ENCODE peak calls at places on chromosomes 2 and 18, in four cellular contexts. P is PC-3, S is neural progenitor cell, X is HCT116. M is an unnamed sample.

GRCh38 chr2:69789129-69789528 is 40.3 kb upstream of the GMCL1 start:
- DNase-seq in P (no peak), S (no peak), X (no peak), M (peak)

GRCh38 chr18:47334966-47335365 is 83.5 kb upstream of the SKOR2 start:
- DNase-seq in P (no peak), S (no peak), X (no peak), M (peak)

GRCh38 chr2:236803621-236804020 is 234.0 kb downstream of the ACKR3 start:
- DNase-seq in P (no peak), S (no peak), X (no peak), M (no peak)

GRCh38 chr2:105798595-105798994 is 53.9 kb downstream of the NCK2 start:
- DNase-seq in P (no peak), S (no peak), X (no peak), M (no peak)

GRCh38 chr2:82487354-82487753 is 1971.7 kb downstream of the SUCLG1 start:
- DNase-seq in P (peak), S (no peak), X (no peak), M (no peak)

GRCh38 chr2:216743781-216744180 is 48.4 kb upstream of the IGFBP5 start:
- DNase-seq in P (no peak), S (no peak), X (no peak), M (no peak)

GRCh38 chr2:129329574-129329973 is 649.9 kb upstream of the RAB6C start:
- DNase-seq in P (no peak), S (no peak), X (no peak), M (no peak)

GRCh38 chr2:20487030-20487391 is 40.1 kb downstream of the RHOB start:
- DNase-seq in P (no peak), S (no peak), X (no peak), M (no peak)

GRCh38 chr18:33669589-33669988 is 91.6 kb downstream of the ASXL3 start:
- DNase-seq in P (no peak), S (no peak), X (no peak), M (no peak)

GRCh38 chr18:75475228-75475627 is 47.7 kb upstream of the SMIM21 start:
- DNase-seq in P (peak), S (no peak), X (no peak), M (peak)

GRCh38 chr18:36934884-36935283 is 106.0 kb downstream of the KIAA1328 start:
- DNase-seq in P (peak), S (no peak), X (no peak), M (peak)

GRCh38 chr2:207066784-207067460 is 98.8 kb downstream of the KLF7 start:
- DNase-seq in P (no peak), S (no peak), X (no peak), M (peak)

GRCh38 chr18:59101830-59102414 is 37.8 kb upstream of the SEC11C start:
- DNase-seq in P (no peak), S (no peak), X (no peak), M (no peak)

GRCh38 chr2:8431446-8432125 is 250.3 kb upstream of the ID2 start:
- DNase-seq in P (peak), S (no peak), X (no peak), M (peak)

GRCh38 chr18:2961828-2962227 is 51.1 kb downstream of the LPIN2 start:
- DNase-seq in P (no peak), S (no peak), X (no peak), M (peak)

GRCh38 chr2:217077841-217078407 is 218.1 kb upstream of the TNP1 start:
- DNase-seq in P (no peak), S (no peak), X (no peak), M (peak)

GRCh38 chr18:67133669-67134068 is 382.9 kb downstream of the DSEL start:
- DNase-seq in P (peak), S (no peak), X (no peak), M (no peak)

GRCh38 chr2:205925373-205926337 is 160.3 kb downstream of the INO80D start:
- DNase-seq in P (peak), S (peak), X (no peak), M (peak)

GRCh38 chr2:233079473-233079877 is 19.3 kb downstream of the INPP5D start:
- DNase-seq in P (no peak), S (no peak), X (no peak), M (no peak)

GRCh38 chr2:237045449-237045848 is 40.2 kb upstream of the COPS8 start:
- DNase-seq in P (no peak), S (no peak), X (no peak), M (peak)

DNA sequence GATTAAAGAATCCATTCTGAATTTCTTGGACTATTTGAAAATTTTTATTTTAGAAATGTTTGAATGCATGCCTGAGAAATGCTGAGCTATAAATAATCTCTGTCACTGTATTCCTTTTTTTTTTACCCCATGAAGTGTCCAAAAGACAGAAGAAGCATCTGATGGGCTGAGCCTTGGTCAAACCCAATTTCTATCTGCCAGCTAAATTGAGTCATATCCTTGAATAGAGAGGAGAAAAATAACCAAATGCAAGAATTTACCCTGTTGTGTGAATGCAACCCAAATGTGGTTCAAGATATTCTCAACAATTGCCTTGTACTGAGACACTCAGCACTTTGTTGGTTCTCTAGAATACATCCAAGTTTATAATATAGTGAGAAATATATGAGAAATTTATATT is 223.5 kb downstream of the UBE2E3 start:
- DNase-seq in P (peak), S (no peak), X (no peak), M (peak)
- TF ChIP-seq EZH2phosphoT487 in P (no peak), S (no peak), X (no peak), M (no peak)

GRCh38 chr2:189627789-189628188 is 33.5 kb upstream of the ASNSD1 start:
- DNase-seq in P (no peak), S (no peak), X (no peak), M (no peak)

GRCh38 chr2:189628817-189629552 is 32.3 kb upstream of the ASNSD1 start:
- DNase-seq in P (no peak), S (no peak), X (no peak), M (no peak)

GRCh38 chr2:189633392-189633811 is 27.9 kb upstream of the ASNSD1 start:
- DNase-seq in P (peak), S (no peak), X (no peak), M (no peak)

GRCh38 chr2:189631849-189632248 is 29.4 kb upstream of the ASNSD1 start:
- DNase-seq in P (no peak), S (no peak), X (no peak), M (peak)

DNA sequence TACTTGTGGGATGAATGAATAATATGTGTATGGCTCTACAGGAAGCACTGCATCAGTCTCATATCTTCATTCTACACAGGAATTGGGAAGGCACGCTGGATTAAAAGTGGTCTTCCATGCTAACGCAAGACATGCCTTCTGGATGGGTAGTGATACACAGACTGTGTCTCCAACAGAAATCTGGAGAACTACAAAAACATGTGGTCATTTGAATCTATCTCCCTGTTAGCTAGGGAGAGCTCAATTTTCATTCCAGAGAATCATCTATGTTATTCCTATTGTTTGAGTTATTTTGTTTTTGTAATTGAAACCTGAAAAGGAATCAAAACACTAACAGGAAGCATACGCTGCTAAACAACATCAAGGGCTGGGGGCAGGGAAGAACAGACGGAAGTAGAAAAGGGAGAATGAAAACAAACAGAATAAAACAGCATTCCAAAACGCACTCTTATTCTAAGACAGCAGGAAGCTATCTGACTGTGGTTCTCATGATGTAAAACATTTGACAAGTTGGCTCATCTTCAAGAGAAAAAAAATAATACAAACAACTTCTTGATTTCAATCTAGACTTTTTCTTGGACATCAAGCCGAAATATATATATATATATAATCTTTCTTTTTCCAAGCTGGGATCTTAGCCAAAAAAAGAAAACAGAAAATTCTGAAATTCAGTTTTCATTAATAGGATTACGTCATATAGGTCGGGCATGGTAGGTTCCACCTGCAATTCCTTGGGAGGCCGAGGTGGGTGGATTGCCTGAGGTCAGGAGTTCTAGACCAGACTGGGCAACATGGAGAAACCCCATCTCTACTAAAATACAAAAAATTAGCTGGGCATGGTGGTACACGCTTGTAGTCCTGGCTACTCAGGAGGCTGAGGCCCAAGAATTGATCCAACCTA is 31.5 kb upstream of the ASNSD1 start:
- DNase-seq in P (no peak), S (no peak), X (no peak), M (no peak)
- H3K9ac ChIP-seq in P (no peak), S (no peak), X (no peak), M (no peak)

DNA sequence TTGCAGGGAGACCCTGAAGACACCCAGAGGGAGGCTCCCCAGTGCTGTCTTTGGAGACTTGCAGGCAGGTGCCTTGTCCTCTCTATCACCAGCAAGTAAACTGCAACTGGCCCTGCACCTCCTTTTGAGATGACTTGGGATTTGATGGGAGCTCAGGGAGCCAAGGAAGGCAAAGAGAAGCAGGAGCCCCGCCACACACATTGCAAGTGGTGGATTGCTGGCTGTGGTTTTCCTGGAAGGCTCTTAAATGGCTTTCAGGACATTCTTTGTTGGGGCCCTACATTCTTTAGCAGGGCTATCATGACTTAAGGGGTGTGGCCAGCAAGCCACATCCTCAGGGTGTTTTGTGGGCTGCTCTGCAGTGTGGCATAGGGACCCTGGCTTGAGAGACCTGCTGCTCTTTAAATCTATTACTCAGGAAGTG is 39.9 kb upstream of the CDC42EP3 start:
- DNase-seq in P (peak), S (peak), X (peak), M (peak)
- H3K27ac ChIP-seq in P (peak), S (no peak), X (no peak), M (peak)

GRCh38 chr2:54668711-54669110 is 54.8 kb upstream of the EML6 start:
- DNase-seq in P (no peak), S (no peak), X (no peak), M (no peak)

GRCh38 chr2:54667726-54668650 is 55.5 kb upstream of the EML6 start:
- DNase-seq in P (no peak), S (no peak), X (no peak), M (no peak)

GRCh38 chr2:54671010-54671409 is 52.5 kb upstream of the EML6 start:
- DNase-seq in P (no peak), S (no peak), X (no peak), M (no peak)

GRCh38 chr2:54670485-54671009 is 52.9 kb upstream of the EML6 start:
- DNase-seq in P (no peak), S (no peak), X (no peak), M (no peak)

GRCh38 chr2:54669677-54670484 is 53.6 kb upstream of the EML6 start:
- DNase-seq in P (peak), S (no peak), X (no peak), M (peak)
- TF ChIP-seq EZH2phosphoT487 in P (no peak), S (no peak), X (no peak), M (no peak)

GRCh38 chr18:8151176-8151575 is 458.1 kb upstream of the RAB12 start:
- DNase-seq in P (no peak), S (no peak), X (no peak), M (no peak)

GRCh38 chr18:8153887-8154583 is 455.2 kb upstream of the RAB12 start:
- DNase-seq in P (peak), S (no peak), X (no peak), M (peak)
- H3K9ac ChIP-seq in P (no peak), S (no peak), X (no peak), M (peak)

GRCh38 chr18:62938451-62938850 is 223.1 kb downstream of the PHLPP1 start:
- DNase-seq in P (no peak), S (no peak), X (no peak), M (no peak)

GRCh38 chr18:62937065-62937464 is 221.7 kb downstream of the PHLPP1 start:
- DNase-seq in P (peak), S (no peak), X (no peak), M (peak)

GRCh38 chr18:62939433-62939832 is 224.1 kb downstream of the PHLPP1 start:
- DNase-seq in P (no peak), S (no peak), X (no peak), M (no peak)

GRCh38 chr18:62939925-62940324 is 224.6 kb downstream of the PHLPP1 start:
- DNase-seq in P (no peak), S (no peak), X (no peak), M (no peak)

GRCh38 chr18:62938006-62938405 is 222.7 kb downstream of the PHLPP1 start:
- DNase-seq in P (peak), S (no peak), X (no peak), M (peak)
- H3K27ac ChIP-seq in P (peak), S (no peak), X (no peak), M (peak)

GRCh38 chr2:45259547-45260160 is 250.4 kb upstream of the SIX2 start:
- DNase-seq in P (no peak), S (no peak), X (no peak), M (no peak)
- TF ChIP-seq EZH2phosphoT487 in P (no peak), S (no peak), X (no peak), M (no peak)

DNA sequence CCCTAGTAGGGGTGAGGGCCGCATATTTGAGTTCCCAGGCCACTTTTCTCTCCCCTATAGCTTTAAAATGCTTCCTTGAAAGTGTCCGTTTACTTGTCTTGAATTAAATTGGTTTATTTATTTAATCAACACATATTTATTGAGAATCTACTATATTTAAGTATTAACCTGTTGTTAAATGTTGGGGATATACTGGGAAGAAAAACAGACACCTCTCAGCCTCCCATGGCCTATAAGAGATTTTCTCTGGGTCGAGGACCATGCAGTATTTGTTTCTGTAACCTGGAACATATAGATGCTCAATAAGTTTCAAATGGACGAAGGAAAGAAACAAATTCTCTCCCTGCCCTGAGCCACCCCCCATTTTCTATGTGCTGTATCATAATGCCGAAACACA is 98.6 kb downstream of the INSIG2 start:
- DNase-seq in P (no peak), S (no peak), X (no peak), M (no peak)
- H3K9ac ChIP-seq in P (peak), S (no peak), X (peak), M (peak)